ENCODE peak calls at places on chromosomes 2 and 18, in six cellular contexts. One of them, this sample, is unnamed.

GRCh38 chr18:48832961-48833700 is 117.6 kb downstream of the SMAD7 start:
- DNase-seq in HCT116: peak; percentile 84
- DNase-seq in GM23248: peak; percentile 78
- DNase-seq in PC-3: peak; percentile 81
- DNase-seq in hepatocyte: peak; percentile 53
- DNase-seq in GM23338: no peak
- DNase-seq in this sample: no peak

GRCh38 chr2:196316050-196316430 is 144.7 kb upstream of the STK17B start:
- DNase-seq in hepatocyte: no peak
- DNase-seq in GM23248: peak; percentile 53
- DNase-seq in PC-3: peak; percentile 44
- DNase-seq in HCT116: no peak
- DNase-seq in GM23338: no peak
- DNase-seq in this sample: no peak

GRCh38 chr2:233424028-233424951 is 70.0 kb downstream of the DGKD start:
- DNase-seq in GM23338: no peak
- DNase-seq in HCT116: no peak
- DNase-seq in PC-3: peak; percentile 38
- DNase-seq in hepatocyte: no peak
- DNase-seq in GM23248: no peak
- DNase-seq in this sample: no peak

GRCh38 chr2:95314964-95315611 is 17.9 kb downstream of the KCNIP3 start:
- DNase-seq in HCT116: peak; percentile 32
- DNase-seq in hepatocyte: peak; percentile 51
- DNase-seq in PC-3: peak; percentile 80
- DNase-seq in GM23248: peak; percentile 74
- DNase-seq in GM23338: peak; percentile 81
- DNase-seq in this sample: peak; percentile 16

GRCh38 chr2:109189751-109190150 is 60.7 kb downstream of the SH3RF3 start:
- DNase-seq in GM23338: no peak
- DNase-seq in hepatocyte: no peak
- DNase-seq in GM23248: no peak
- DNase-seq in PC-3: no peak
- DNase-seq in HCT116: no peak
- DNase-seq in this sample: no peak

GRCh38 chr18:76874643-76875389 is 52.5 kb downstream of the ZNF236 start:
- DNase-seq in PC-3: no peak
- DNase-seq in HCT116: peak; percentile 16
- DNase-seq in hepatocyte: no peak
- DNase-seq in GM23338: peak; percentile 67
- DNase-seq in GM23248: no peak
- DNase-seq in this sample: no peak

GRCh38 chr18:70659026-70659726 is 370.3 kb downstream of the SOCS6 start:
- DNase-seq in GM23338: no peak
- DNase-seq in GM23248: peak; percentile 42
- DNase-seq in PC-3: no peak
- DNase-seq in HCT116: no peak
- DNase-seq in hepatocyte: peak; percentile 34
- DNase-seq in this sample: no peak

GRCh38 chr2:8575011-8575750 is 106.7 kb upstream of the ID2 start:
- DNase-seq in hepatocyte: no peak
- DNase-seq in PC-3: no peak
- DNase-seq in GM23338: no peak
- DNase-seq in HCT116: no peak
- DNase-seq in GM23248: no peak
- DNase-seq in this sample: no peak

GRCh38 chr2:37983719-37984118 is 58.6 kb downstream of the RMDN2 start:
- DNase-seq in HCT116: no peak
- DNase-seq in hepatocyte: no peak
- DNase-seq in GM23338: no peak
- DNase-seq in GM23248: no peak
- DNase-seq in PC-3: no peak
- DNase-seq in this sample: no peak

GRCh38 chr2:203893386-203893785 is 25.8 kb downstream of the CTLA4 start:
- DNase-seq in GM23248: peak; percentile 62
- DNase-seq in hepatocyte: no peak
- DNase-seq in PC-3: no peak
- DNase-seq in GM23338: no peak
- DNase-seq in HCT116: no peak
- DNase-seq in this sample: no peak

GRCh38 chr2:239444626-239445625 is 44.1 kb upstream of the HDAC4 start:
- DNase-seq in GM23338: no peak
- DNase-seq in hepatocyte: peak; percentile 39
- DNase-seq in GM23248: peak; percentile 66
- DNase-seq in HCT116: no peak
- DNase-seq in PC-3: no peak
- DNase-seq in this sample: no peak

GRCh38 chr2:16166327-16166981 is 226.1 kb downstream of the MYCN start:
- DNase-seq in GM23248: no peak
- DNase-seq in hepatocyte: no peak
- DNase-seq in HCT116: no peak
- DNase-seq in GM23338: peak; percentile 57
- DNase-seq in PC-3: no peak
- DNase-seq in this sample: no peak

GRCh38 chr2:143575340-143575739 is 446.1 kb downstream of the ARHGAP15 start:
- DNase-seq in hepatocyte: no peak
- DNase-seq in GM23248: peak; percentile 24
- DNase-seq in HCT116: peak; percentile 7
- DNase-seq in GM23338: peak; percentile 61
- DNase-seq in PC-3: peak; percentile 36
- DNase-seq in this sample: no peak

GRCh38 chr2:233130024-233130423 is 69.9 kb downstream of the INPP5D start:
- DNase-seq in HCT116: no peak
- DNase-seq in GM23338: no peak
- DNase-seq in GM23248: no peak
- DNase-seq in hepatocyte: no peak
- DNase-seq in PC-3: no peak
- DNase-seq in this sample: no peak

GRCh38 chr2:29562319-29562718 is 359.1 kb downstream of the ALK start:
- DNase-seq in GM23338: no peak
- DNase-seq in HCT116: no peak
- DNase-seq in hepatocyte: no peak
- DNase-seq in GM23248: no peak
- DNase-seq in PC-3: no peak
- DNase-seq in this sample: no peak

GRCh38 chr2:240569523-240569997 is 1.3 kb downstream of the RNPEPL1 start:
- DNase-seq in HCT116: no peak
- DNase-seq in GM23248: no peak
- DNase-seq in GM23338: no peak
- DNase-seq in PC-3: no peak
- DNase-seq in hepatocyte: no peak
- DNase-seq in this sample: no peak

GRCh38 chr2:226426292-226426736 is 373.3 kb downstream of the IRS1 start:
- DNase-seq in hepatocyte: no peak
- DNase-seq in GM23248: peak; percentile 90
- DNase-seq in GM23338: no peak
- DNase-seq in HCT116: no peak
- DNase-seq in PC-3: peak; percentile 97
- DNase-seq in this sample: no peak

GRCh38 chr18:59029663-59030421 is 109.8 kb upstream of the SEC11C start:
- DNase-seq in PC-3: no peak
- DNase-seq in GM23248: no peak
- DNase-seq in GM23338: no peak
- DNase-seq in HCT116: no peak
- DNase-seq in hepatocyte: no peak
- DNase-seq in this sample: no peak
- H3K27me3 ChIP-seq in PC-3: no peaks in the 10 kb centered on the region
- H3K27me3 ChIP-seq in GM23248: no peaks in the 10 kb centered on the region
- H3K27me3 ChIP-seq in GM23338: no peaks in the 10 kb centered on the region
- H3K27me3 ChIP-seq in HCT116: no peaks in the 10 kb centered on the region
- H3K27me3 ChIP-seq in hepatocyte: no peaks in the 10 kb centered on the region
- H3K27me3 ChIP-seq in this sample: no peaks in the 10 kb centered on the region

DNA sequence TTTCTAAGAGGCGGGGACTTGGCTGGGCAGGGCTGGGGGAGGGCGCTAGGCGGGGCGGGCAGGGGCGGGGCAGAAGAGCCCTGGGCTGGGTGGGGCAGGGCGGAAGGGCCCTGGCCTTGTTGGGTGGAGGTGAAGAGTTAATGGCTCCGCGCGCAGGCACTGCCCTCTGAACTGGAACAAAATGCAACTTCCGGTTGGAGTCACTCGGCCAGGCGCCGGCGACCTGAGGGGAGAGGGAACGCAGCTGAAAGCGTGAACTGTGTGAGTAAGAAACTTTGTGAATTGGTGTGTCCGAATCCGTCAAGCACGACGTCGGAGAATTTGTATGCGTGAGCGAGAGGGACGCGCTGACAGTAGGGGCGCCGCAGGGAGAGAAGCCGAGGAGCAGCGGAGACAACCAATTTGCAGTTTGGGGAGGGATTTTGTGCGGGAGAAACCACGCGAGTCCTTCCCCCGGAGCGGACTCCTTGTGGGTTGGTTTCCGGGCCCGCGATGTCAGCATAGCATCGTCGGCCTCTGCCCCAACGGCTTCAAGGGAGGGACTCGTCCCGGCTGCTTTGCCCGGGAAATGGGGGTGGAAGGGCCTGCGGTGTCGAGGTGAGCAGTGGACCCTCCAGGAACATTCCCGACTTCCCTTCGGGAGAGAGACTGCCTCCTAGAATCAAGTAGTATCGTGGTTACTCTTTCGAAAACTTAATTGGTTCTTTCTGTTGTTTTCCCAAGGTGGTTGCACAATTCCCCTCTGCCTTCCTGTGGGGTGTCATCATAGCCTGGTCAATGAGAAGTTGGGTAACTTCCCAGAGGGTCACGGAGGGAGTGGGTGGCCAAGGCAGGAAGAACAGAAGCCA is at the start of gene TANK:
- DNase-seq in GM23338: peak; percentile 97
- DNase-seq in HCT116: peak; percentile 92
- DNase-seq in hepatocyte: peak; percentile 96
- DNase-seq in GM23248: peak; percentile 98
- DNase-seq in PC-3: peak; percentile 92
- DNase-seq in this sample: peak; percentile 95
- TF ChIP-seq EZH2 in GM23338: no peak
- TF ChIP-seq EZH2 in HCT116: no peak
- TF ChIP-seq EZH2 in hepatocyte: no peak
- TF ChIP-seq EZH2 in GM23248: no peak
- TF ChIP-seq EZH2 in PC-3: no peak
- TF ChIP-seq EZH2 in this sample: no peak

GRCh38 chr2:72833084-72833714 is 7.4 kb upstream of the EXOC6B start:
- DNase-seq in PC-3: no peak
- DNase-seq in hepatocyte: no peak
- DNase-seq in GM23248: no peak
- DNase-seq in HCT116: no peak
- DNase-seq in GM23338: peak; percentile 32
- DNase-seq in this sample: peak; percentile 35
- TF ChIP-seq EZH2phosphoT487 in PC-3: no peak
- TF ChIP-seq EZH2phosphoT487 in hepatocyte: no peak
- TF ChIP-seq EZH2phosphoT487 in GM23248: no peak
- TF ChIP-seq EZH2phosphoT487 in HCT116: no peak
- TF ChIP-seq EZH2phosphoT487 in GM23338: no peak
- TF ChIP-seq EZH2phosphoT487 in this sample: no peak

GRCh38 chr2:242058116-242058680 is 188.7 kb downstream of the RTP5 start:
- DNase-seq in HCT116: no peak
- DNase-seq in GM23338: no peak
- DNase-seq in PC-3: no peak
- DNase-seq in GM23248: no peak
- DNase-seq in hepatocyte: no peak
- DNase-seq in this sample: no peak

GRCh38 chr2:242056785-242057184 is 187.3 kb downstream of the RTP5 start:
- DNase-seq in GM23248: no peak
- DNase-seq in GM23338: no peak
- DNase-seq in PC-3: no peak
- DNase-seq in HCT116: no peak
- DNase-seq in hepatocyte: no peak
- DNase-seq in this sample: no peak

GRCh38 chr2:242056026-242056425 is 186.5 kb downstream of the RTP5 start:
- DNase-seq in hepatocyte: no peak
- DNase-seq in HCT116: no peak
- DNase-seq in GM23338: no peak
- DNase-seq in PC-3: no peak
- DNase-seq in GM23248: no peak
- DNase-seq in this sample: no peak

GRCh38 chr2:242059566-242059965 is 190.0 kb downstream of the RTP5 start:
- DNase-seq in HCT116: no peak
- DNase-seq in GM23338: no peak
- DNase-seq in PC-3: no peak
- DNase-seq in GM23248: no peak
- DNase-seq in hepatocyte: no peak
- DNase-seq in this sample: no peak

DNA sequence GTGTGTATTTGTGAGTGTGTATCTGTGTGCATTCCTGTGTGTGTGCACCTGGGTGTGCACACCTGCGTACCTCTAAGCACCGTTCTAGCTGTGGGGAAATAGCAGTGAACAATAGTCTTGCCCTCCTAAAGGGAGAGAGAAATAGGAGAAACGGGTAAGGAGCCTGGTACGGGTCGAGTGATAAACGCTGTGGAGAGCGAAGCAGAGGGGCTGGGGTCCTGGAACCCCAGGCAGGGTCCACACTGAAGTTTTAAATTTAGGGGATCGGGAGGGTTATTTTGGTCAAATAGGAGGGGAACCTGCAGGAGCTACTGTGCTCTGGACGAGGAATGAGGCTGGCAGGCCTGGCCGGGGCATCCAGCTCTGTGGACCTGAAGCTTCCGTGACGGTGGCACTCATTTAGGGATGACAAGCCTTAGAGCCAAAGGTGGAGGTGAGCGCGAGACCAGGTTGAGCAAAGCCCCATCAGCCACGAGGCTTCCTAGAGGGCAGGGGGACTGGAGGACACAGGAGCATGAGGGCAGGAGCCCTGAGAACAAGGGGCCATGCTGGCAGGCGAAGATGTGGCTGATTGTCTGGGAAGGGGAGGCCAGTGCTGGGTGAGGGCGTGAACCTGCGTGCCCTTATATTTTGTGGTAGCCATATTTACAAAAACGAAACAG is 188.0 kb downstream of the RTP5 start:
- DNase-seq in hepatocyte: no peak
- DNase-seq in PC-3: no peak
- DNase-seq in HCT116: no peak
- DNase-seq in GM23248: no peak
- DNase-seq in GM23338: no peak
- DNase-seq in this sample: no peak
- H3K27me3 ChIP-seq in hepatocyte: peaks cover 4% of the 10 kb centered on the region
- H3K27me3 ChIP-seq in PC-3: peaks cover 66% of the 10 kb centered on the region
- H3K27me3 ChIP-seq in HCT116: peaks cover 7% of the 10 kb centered on the region
- H3K27me3 ChIP-seq in GM23248: peaks cover 7% of the 10 kb centered on the region
- H3K27me3 ChIP-seq in GM23338: peaks cover 73% of the 10 kb centered on the region
- H3K27me3 ChIP-seq in this sample: peaks cover 34% of the 10 kb centered on the region

DNA sequence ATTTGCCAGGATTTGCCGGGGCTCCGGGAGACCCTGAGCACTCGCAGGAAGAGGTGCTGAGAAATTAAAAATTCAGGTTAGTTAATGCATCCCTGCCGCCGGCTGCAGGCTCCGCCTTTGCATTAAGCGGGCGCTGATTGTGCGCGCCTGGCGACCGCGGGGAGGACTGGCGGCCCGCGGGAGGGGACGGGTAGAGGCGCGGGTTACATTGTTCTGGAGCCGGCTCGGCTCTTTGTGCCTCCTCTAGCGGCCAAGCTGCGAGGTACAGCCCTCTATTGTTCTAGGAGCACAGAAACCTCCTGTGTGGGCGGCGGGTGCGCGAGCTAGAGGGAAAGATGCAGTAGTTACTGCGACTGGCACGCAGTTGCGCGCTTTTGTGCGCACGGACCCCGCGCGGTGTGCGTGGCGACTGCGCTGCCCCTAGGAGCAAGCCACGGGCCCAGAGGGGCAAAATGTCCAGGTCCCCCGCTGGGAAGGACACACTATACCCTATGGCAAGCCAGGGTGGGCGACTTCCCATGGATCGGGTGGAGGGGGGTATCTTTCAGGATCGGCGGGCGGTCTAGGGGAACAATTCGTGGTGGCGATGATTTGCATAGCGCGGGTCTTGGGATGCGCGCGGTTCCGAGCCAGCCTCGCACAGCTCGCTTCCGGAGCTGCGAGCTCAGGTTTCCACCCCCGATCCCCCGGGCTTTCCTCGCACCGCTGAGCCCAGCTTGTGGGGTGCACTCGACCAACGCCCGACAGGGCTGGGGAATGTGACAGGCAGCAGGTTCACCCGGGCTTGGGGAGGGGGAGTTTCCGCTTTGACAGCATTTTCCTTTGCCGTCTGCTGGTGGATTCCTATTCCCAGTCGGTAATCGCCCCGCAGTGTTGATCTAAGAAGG is 2.9 kb downstream of the ONECUT2 start:
- DNase-seq in hepatocyte: peak; percentile 83
- DNase-seq in HCT116: peak; percentile 40
- DNase-seq in PC-3: peak; percentile 83
- DNase-seq in GM23338: peak; percentile 96
- DNase-seq in GM23248: peak; percentile 90
- DNase-seq in this sample: no peak
- TF ChIP-seq EZH2 in hepatocyte: peak; percentile 98
- TF ChIP-seq EZH2 in HCT116: no peak
- TF ChIP-seq EZH2 in PC-3: no peak
- TF ChIP-seq EZH2 in GM23338: peak; percentile 82
- TF ChIP-seq EZH2 in GM23248: peak; percentile 98
- TF ChIP-seq EZH2 in this sample: no peak